ENCODE peak calls at places on chromosomes 2 and 18, in four cellular contexts. One of them, this sample, is unnamed.

GRCh38 chr2:222959358-222959757 is 92.6 kb upstream of the KCNE4 start:
- DNase-seq in tibial artery: no peak
- DNase-seq in adrenal gland: no peak
- DNase-seq in CD8-positive, alpha-beta memory T cell: no peak
- DNase-seq in this sample: no peak

GRCh38 chr2:97714950-97715652 is 1.7 kb downstream of the ZAP70 start:
- DNase-seq in tibial artery: peak; percentile 50
- DNase-seq in adrenal gland: no peak
- DNase-seq in CD8-positive, alpha-beta memory T cell: no peak
- DNase-seq in this sample: no peak

GRCh38 chr2:128797937-128798336 is 479.3 kb upstream of the HS6ST1 start:
- DNase-seq in tibial artery: no peak
- DNase-seq in adrenal gland: peak; percentile 4
- DNase-seq in CD8-positive, alpha-beta memory T cell: no peak
- DNase-seq in this sample: no peak

GRCh38 chr2:1849450-1849849 is 105.1 kb upstream of the PXDN start:
- DNase-seq in tibial artery: no peak
- DNase-seq in adrenal gland: no peak
- DNase-seq in CD8-positive, alpha-beta memory T cell: no peak
- DNase-seq in this sample: no peak

GRCh38 chr18:35500113-35500512 is 2.4 kb upstream of the INO80C start:
- DNase-seq in tibial artery: no peak
- DNase-seq in adrenal gland: no peak
- DNase-seq in CD8-positive, alpha-beta memory T cell: no peak
- DNase-seq in this sample: no peak

GRCh38 chr18:31685097-31686082 is 1.0 kb upstream of the B4GALT6 start:
- DNase-seq in tibial artery: no peak
- DNase-seq in adrenal gland: peak; percentile 82
- DNase-seq in CD8-positive, alpha-beta memory T cell: peak; percentile 8
- DNase-seq in this sample: no peak

GRCh38 chr2:240997141-240997855 is 1.1 kb upstream of the SNED1 start:
- DNase-seq in tibial artery: peak; percentile 87
- DNase-seq in adrenal gland: peak; percentile 40
- DNase-seq in CD8-positive, alpha-beta memory T cell: no peak
- DNase-seq in this sample: peak; percentile 68

GRCh38 chr2:231132126-231132525 is 7.3 kb upstream of the HTR2B start:
- DNase-seq in tibial artery: no peak
- DNase-seq in adrenal gland: no peak
- DNase-seq in CD8-positive, alpha-beta memory T cell: no peak
- DNase-seq in this sample: no peak

GRCh38 chr2:209391776-209392401 is 32.0 kb upstream of the MAP2 start:
- DNase-seq in tibial artery: no peak
- DNase-seq in adrenal gland: peak; percentile 19
- DNase-seq in CD8-positive, alpha-beta memory T cell: no peak
- DNase-seq in this sample: no peak

GRCh38 chr2:203849010-203849409 is 18.6 kb upstream of the CTLA4 start:
- DNase-seq in tibial artery: no peak
- DNase-seq in adrenal gland: no peak
- DNase-seq in CD8-positive, alpha-beta memory T cell: no peak
- DNase-seq in this sample: no peak

GRCh38 chr18:6961331-6961730 is 156.3 kb downstream of the LAMA1 start:
- DNase-seq in tibial artery: no peak
- DNase-seq in adrenal gland: no peak
- DNase-seq in CD8-positive, alpha-beta memory T cell: no peak
- DNase-seq in this sample: no peak

GRCh38 chr2:191831410-191831994 is 15.4 kb downstream of the CAVIN2 start:
- DNase-seq in tibial artery: no peak
- DNase-seq in adrenal gland: no peak
- DNase-seq in CD8-positive, alpha-beta memory T cell: no peak
- DNase-seq in this sample: no peak

GRCh38 chr2:118774458-118775133 is 72.9 kb downstream of the EN1 start:
- DNase-seq in tibial artery: no peak
- DNase-seq in adrenal gland: peak; percentile 31
- DNase-seq in CD8-positive, alpha-beta memory T cell: no peak
- DNase-seq in this sample: no peak

GRCh38 chr18:10120622-10121021 is 206.8 kb downstream of the VAPA start:
- DNase-seq in tibial artery: no peak
- DNase-seq in adrenal gland: no peak
- DNase-seq in CD8-positive, alpha-beta memory T cell: no peak
- DNase-seq in this sample: no peak

GRCh38 chr2:67346718-67347407 is 50.3 kb upstream of the ETAA1 start:
- DNase-seq in tibial artery: no peak
- DNase-seq in adrenal gland: no peak
- DNase-seq in CD8-positive, alpha-beta memory T cell: no peak
- DNase-seq in this sample: no peak

GRCh38 chr2:6177796-6178195 is 485.6 kb downstream of the SOX11 start:
- DNase-seq in tibial artery: no peak
- DNase-seq in adrenal gland: no peak
- DNase-seq in CD8-positive, alpha-beta memory T cell: no peak
- DNase-seq in this sample: no peak

GRCh38 chr2:62410926-62411456 is 95.0 kb downstream of the TMEM17 start:
- DNase-seq in tibial artery: no peak
- DNase-seq in adrenal gland: no peak
- DNase-seq in CD8-positive, alpha-beta memory T cell: no peak
- DNase-seq in this sample: no peak

GRCh38 chr2:16861154-16861929 is 195.7 kb upstream of the CYRIA start:
- DNase-seq in tibial artery: no peak
- DNase-seq in adrenal gland: no peak
- DNase-seq in CD8-positive, alpha-beta memory T cell: no peak
- DNase-seq in this sample: no peak

GRCh38 chr2:51553456-51553855 is 521.5 kb upstream of the NRXN1 start:
- DNase-seq in tibial artery: no peak
- DNase-seq in adrenal gland: no peak
- DNase-seq in CD8-positive, alpha-beta memory T cell: no peak
- DNase-seq in this sample: no peak

GRCh38 chr2:70520825-70521224 is 32.8 kb downstream of the TGFA start:
- DNase-seq in tibial artery: no peak
- DNase-seq in adrenal gland: no peak
- DNase-seq in CD8-positive, alpha-beta memory T cell: no peak
- DNase-seq in this sample: no peak

GRCh38 chr2:225164406-225165048 is 122.3 kb upstream of the DOCK10 start:
- DNase-seq in tibial artery: no peak
- DNase-seq in adrenal gland: no peak
- DNase-seq in CD8-positive, alpha-beta memory T cell: no peak
- DNase-seq in this sample: no peak

GRCh38 chr2:11742317-11742701 is 4.1 kb upstream of the LPIN1 start:
- DNase-seq in tibial artery: no peak
- DNase-seq in adrenal gland: no peak
- DNase-seq in CD8-positive, alpha-beta memory T cell: no peak
- DNase-seq in this sample: no peak

GRCh38 chr2:11744631-11745394 is 1.6 kb upstream of the LPIN1 start:
- DNase-seq in tibial artery: no peak
- DNase-seq in adrenal gland: no peak
- DNase-seq in CD8-positive, alpha-beta memory T cell: no peak
- DNase-seq in this sample: no peak

GRCh38 chr2:11743531-11743815 is 3.0 kb upstream of the LPIN1 start:
- DNase-seq in tibial artery: no peak
- DNase-seq in adrenal gland: no peak
- DNase-seq in CD8-positive, alpha-beta memory T cell: no peak
- DNase-seq in this sample: no peak

GRCh38 chr2:11742702-11743530 is 3.5 kb upstream of the LPIN1 start:
- DNase-seq in tibial artery: no peak
- DNase-seq in adrenal gland: no peak
- DNase-seq in CD8-positive, alpha-beta memory T cell: no peak
- DNase-seq in this sample: no peak

GRCh38 chr2:11743846-11744553 is 2.4 kb upstream of the LPIN1 start:
- DNase-seq in tibial artery: peak; percentile 98
- DNase-seq in adrenal gland: peak; percentile 94
- DNase-seq in CD8-positive, alpha-beta memory T cell: peak; percentile 70
- DNase-seq in this sample: peak; percentile 90
- H3K4me1 ChIP-seq in tibial artery: no peaks in the 10 kb centered on the region
- H3K4me1 ChIP-seq in adrenal gland: peaks cover 35% of the 10 kb centered on the region
- H3K4me1 ChIP-seq in CD8-positive, alpha-beta memory T cell: peaks cover 47% of the 10 kb centered on the region
- H3K4me1 ChIP-seq in this sample: peaks cover 63% of the 10 kb centered on the region

GRCh38 chr2:160372585-160372984 is 121.0 kb downstream of the RBMS1 start:
- DNase-seq in tibial artery: no peak
- DNase-seq in adrenal gland: no peak
- DNase-seq in CD8-positive, alpha-beta memory T cell: no peak
- DNase-seq in this sample: no peak
- H3K4me1 ChIP-seq in tibial artery: no peaks in the 10 kb centered on the region
- H3K4me1 ChIP-seq in adrenal gland: peaks cover 98% of the 10 kb centered on the region
- H3K4me1 ChIP-seq in CD8-positive, alpha-beta memory T cell: peaks cover 87% of the 10 kb centered on the region
- H3K4me1 ChIP-seq in this sample: peaks cover 5% of the 10 kb centered on the region

DNA sequence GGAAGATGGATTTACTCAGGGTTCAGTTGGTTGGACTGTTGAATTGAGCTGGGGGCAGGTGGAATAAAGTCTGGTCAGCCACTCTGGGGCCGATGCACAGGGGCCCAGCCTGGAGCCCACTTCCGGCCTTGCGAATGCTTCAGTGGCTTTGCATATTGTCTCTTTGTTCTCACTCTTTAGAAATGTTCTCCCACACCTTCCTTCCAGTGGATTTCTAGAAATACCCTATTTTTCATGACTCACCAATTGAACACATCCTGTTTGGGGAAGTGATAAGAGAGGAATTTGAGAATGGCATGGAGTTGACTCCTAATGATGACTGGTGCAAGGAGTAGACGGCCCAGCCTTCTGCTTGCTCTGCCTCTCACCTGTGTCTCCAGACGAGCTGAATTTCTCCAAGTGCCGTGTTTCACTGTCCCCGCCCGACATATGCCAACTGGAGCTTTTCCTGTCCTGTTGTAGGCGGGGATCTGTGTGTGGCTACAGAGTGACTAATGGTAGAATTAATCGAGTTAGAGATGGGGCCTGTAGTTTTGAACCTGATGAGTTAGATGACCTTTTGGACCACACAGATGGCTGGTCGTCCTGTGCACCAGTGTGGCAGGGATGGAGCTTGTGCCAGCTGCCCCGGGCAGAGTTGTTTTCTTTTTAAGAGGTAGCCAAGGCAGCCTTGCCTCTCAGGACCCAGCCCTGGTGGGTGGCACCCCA is 28.2 kb downstream of the ASAP2 start:
- DNase-seq in tibial artery: no peak
- DNase-seq in adrenal gland: no peak
- DNase-seq in CD8-positive, alpha-beta memory T cell: no peak
- DNase-seq in this sample: no peak
- H3K4me1 ChIP-seq in tibial artery: no peaks in the 10 kb centered on the region
- H3K4me1 ChIP-seq in adrenal gland: peaks cover 60% of the 10 kb centered on the region
- H3K4me1 ChIP-seq in CD8-positive, alpha-beta memory T cell: no peaks in the 10 kb centered on the region
- H3K4me1 ChIP-seq in this sample: peaks cover 75% of the 10 kb centered on the region

DNA sequence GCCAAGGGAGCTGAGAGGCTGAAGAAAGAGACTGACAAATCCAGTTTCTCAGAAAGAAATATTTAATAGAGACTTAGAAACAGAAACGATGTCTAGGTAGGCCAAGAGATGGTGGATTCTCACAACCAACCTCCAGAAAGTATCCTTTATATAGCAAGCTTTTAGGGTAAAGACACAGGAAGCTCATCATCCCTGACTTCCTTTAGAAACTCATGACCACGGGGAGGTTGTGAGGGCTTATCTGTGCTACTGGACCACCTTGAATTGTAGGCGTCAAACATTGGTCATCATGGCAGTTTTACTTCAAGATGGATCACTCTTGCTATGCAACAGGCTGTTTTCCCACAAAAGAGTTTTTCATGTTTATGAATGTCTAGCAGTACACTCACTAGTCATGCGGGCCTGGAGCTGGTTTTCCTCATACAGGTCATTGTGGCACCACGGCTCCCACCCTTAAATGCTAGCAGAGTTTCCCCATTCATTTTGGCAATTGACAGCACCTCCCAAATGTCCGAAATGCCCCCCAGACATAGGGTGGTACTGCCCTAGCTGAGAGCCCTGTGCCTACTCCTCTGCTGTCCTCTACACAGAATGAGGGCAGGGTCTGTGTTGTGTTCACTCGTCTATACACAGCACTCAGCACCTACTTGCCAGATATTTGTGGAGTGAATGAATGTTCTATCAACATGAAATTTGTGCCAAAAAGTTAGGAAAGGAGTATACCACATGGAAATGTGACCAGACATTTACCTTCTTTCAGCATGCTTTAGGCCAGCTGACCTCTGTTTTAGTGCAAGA is 89.0 kb downstream of the TMEM247 start:
- DNase-seq in tibial artery: no peak
- DNase-seq in adrenal gland: no peak
- DNase-seq in CD8-positive, alpha-beta memory T cell: no peak
- DNase-seq in this sample: no peak
- H3K4me1 ChIP-seq in tibial artery: no peaks in the 10 kb centered on the region
- H3K4me1 ChIP-seq in adrenal gland: peaks cover 28% of the 10 kb centered on the region
- H3K4me1 ChIP-seq in CD8-positive, alpha-beta memory T cell: no peaks in the 10 kb centered on the region
- H3K4me1 ChIP-seq in this sample: no peaks in the 10 kb centered on the region

DNA sequence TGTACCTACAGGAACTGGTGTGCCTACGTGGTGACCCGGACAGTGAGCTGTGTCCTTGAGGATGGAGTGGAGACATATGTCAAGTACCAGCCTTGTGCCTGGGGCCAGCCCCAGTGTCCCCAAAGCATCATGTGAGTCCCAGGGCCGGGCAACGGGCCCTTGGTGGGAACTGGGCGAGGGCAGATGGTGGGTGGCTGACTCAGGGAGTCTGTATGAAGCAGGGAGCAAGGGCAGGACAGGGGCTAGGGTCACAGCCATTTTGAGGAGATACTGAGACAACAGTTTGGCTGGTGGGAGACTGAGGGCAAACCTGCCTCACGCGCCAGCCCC is 1.7 kb downstream of the EMILIN1 start:
- DNase-seq in tibial artery: no peak
- DNase-seq in adrenal gland: no peak
- DNase-seq in CD8-positive, alpha-beta memory T cell: no peak
- DNase-seq in this sample: no peak
- H3K4me1 ChIP-seq in tibial artery: no peaks in the 10 kb centered on the region
- H3K4me1 ChIP-seq in adrenal gland: peaks cover 26% of the 10 kb centered on the region
- H3K4me1 ChIP-seq in CD8-positive, alpha-beta memory T cell: peaks cover 39% of the 10 kb centered on the region
- H3K4me1 ChIP-seq in this sample: peaks cover 40% of the 10 kb centered on the region

GRCh38 chr2:215499330-215499729 is 63.5 kb upstream of the FN1 start:
- DNase-seq in tibial artery: no peak
- DNase-seq in adrenal gland: no peak
- DNase-seq in CD8-positive, alpha-beta memory T cell: no peak
- DNase-seq in this sample: no peak

GRCh38 chr2:215504547-215504946 is 68.7 kb upstream of the FN1 start:
- DNase-seq in tibial artery: no peak
- DNase-seq in adrenal gland: no peak
- DNase-seq in CD8-positive, alpha-beta memory T cell: no peak
- DNase-seq in this sample: no peak

GRCh38 chr2:215503381-215503780 is 67.5 kb upstream of the FN1 start:
- DNase-seq in tibial artery: no peak
- DNase-seq in adrenal gland: no peak
- DNase-seq in CD8-positive, alpha-beta memory T cell: no peak
- DNase-seq in this sample: no peak

GRCh38 chr2:215498411-215498810 is 62.5 kb upstream of the FN1 start:
- DNase-seq in tibial artery: no peak
- DNase-seq in adrenal gland: no peak
- DNase-seq in CD8-positive, alpha-beta memory T cell: no peak
- DNase-seq in this sample: no peak

GRCh38 chr2:215500466-215500865 is 64.6 kb upstream of the FN1 start:
- DNase-seq in tibial artery: no peak
- DNase-seq in adrenal gland: no peak
- DNase-seq in CD8-positive, alpha-beta memory T cell: no peak
- DNase-seq in this sample: no peak
- H3K4me1 ChIP-seq in tibial artery: no peaks in the 10 kb centered on the region
- H3K4me1 ChIP-seq in adrenal gland: no peaks in the 10 kb centered on the region
- H3K4me1 ChIP-seq in CD8-positive, alpha-beta memory T cell: no peaks in the 10 kb centered on the region
- H3K4me1 ChIP-seq in this sample: no peaks in the 10 kb centered on the region